ENCODE peak calls at places on chromosomes 12 and 14, in six cellular contexts. P is H9; W is DMS153; S is lower leg skin; H is activated T-helper 1 cell treated with anti-CD3 and anti-CD28 coated beads, Interleukin-12 subunit alpha, Interleukin-12 subunit beta, Interleukin-2, Interleukin-4 antibody, amounts not matched to agents 30 ng/mL and 10 ng/mL and 1 ng/mL, durations not matched to agents 14 hours and 24 hours and 36 hours; N is activated CD4-positive, alpha-beta T cell treated with anti-CD3 and anti-CD28 coated beads, Interleukin-2, amount 50 U/mL, for 1 hour. Z is an unnamed sample.

GRCh38 chr12:59041241-59042121 is 121.2 kb upstream of the LRIG3 start:
- DNase-seq in H (no peak), N (no peak), P (no peak), W (no peak), S (no peak), Z (no peak)

GRCh38 chr12:50569321-50569720 is 64.5 kb downstream of the DIP2B start:
- DNase-seq in H (no peak), N (no peak), P (no peak), S (no peak), W (no peak), Z (no peak)

GRCh38 chr12:1797991-1798733 is 22.2 kb upstream of the LRTM2 start:
- DNase-seq in N (no peak), W (no peak), H (no peak), S (no peak), P (peak), Z (no peak)

GRCh38 chr14:75188520-75189267 is 12.3 kb upstream of the TMED10 start:
- DNase-seq in S (peak), N (no peak), W (no peak), P (no peak), H (no peak), Z (no peak)

GRCh38 chr12:52036587-52037171 is 14.6 kb upstream of the NR4A1 start:
- DNase-seq in W (peak), S (peak), H (peak), N (peak), P (peak), Z (peak)

GRCh38 chr14:103825103-103825502 is 22.3 kb downstream of the PPP1R13B start:
- DNase-seq in S (no peak), N (no peak), W (no peak), P (no peak), H (no peak), Z (no peak)

GRCh38 chr12:118061876-118062791 is 1.2 kb upstream of the WSB2 start:
- DNase-seq in S (peak), P (peak), W (peak), N (no peak), H (no peak), Z (no peak)

GRCh38 chr12:45948546-45948945 is 41.8 kb downstream of the SCAF11 start:
- DNase-seq in P (no peak), S (no peak), W (no peak), N (no peak), H (no peak), Z (no peak)

GRCh38 chr12:24909667-24910066 is 39.2 kb downstream of the BCAT1 start:
- DNase-seq in N (no peak), W (no peak), S (peak), H (no peak), P (no peak), Z (no peak)

GRCh38 chr14:95260537-95261440 is 58.9 kb downstream of the CLMN start:
- DNase-seq in N (no peak), P (no peak), W (no peak), H (no peak), S (no peak), Z (no peak)

GRCh38 chr14:101518611-101519048 is 42.7 kb upstream of the DIO3 start:
- DNase-seq in H (no peak), S (peak), W (no peak), P (no peak), N (no peak), Z (no peak)

GRCh38 chr14:20998674-20999366 is at the start of gene SLC39A2:
- DNase-seq in H (no peak), N (no peak), P (peak), S (peak), W (no peak), Z (no peak)

GRCh38 chr12:29783773-29784666 is at the start of gene TMTC1:
- DNase-seq in W (peak), H (no peak), S (peak), P (peak), N (no peak), Z (peak)